ENCODE peak calls at places on chromosome 12, in four cellular contexts. One of them, this sample, is unnamed.

GRCh38 chr12:69608114-69608513 is 2.6 kb downstream of the LRRC10 start:
- DNase-seq in nucleus accumbens: no peak
- DNase-seq in HFF-Myc: no peak
- DNase-seq in activated gamma-delta T cell treated with Interleukin-2 at 50 U/mL for 16 hours: no peak
- DNase-seq in this sample: no peak

GRCh38 chr12:64714551-64714968 is 44.6 kb downstream of the GNS start:
- DNase-seq in activated gamma-delta T cell treated with Interleukin-2 at 50 U/mL for 16 hours: no peak
- DNase-seq in nucleus accumbens: peak
- DNase-seq in HFF-Myc: no peak
- DNase-seq in this sample: no peak

GRCh38 chr12:98464155-98464554 is 51.2 kb upstream of the TMPO start:
- DNase-seq in HFF-Myc: no peak
- DNase-seq in activated gamma-delta T cell treated with Interleukin-2 at 50 U/mL for 16 hours: no peak
- DNase-seq in nucleus accumbens: no peak
- DNase-seq in this sample: no peak

GRCh38 chr12:59596232-59597143 is 659 bp downstream of the SLC16A7 start:
- DNase-seq in activated gamma-delta T cell treated with Interleukin-2 at 50 U/mL for 16 hours: peak
- DNase-seq in HFF-Myc: peak
- DNase-seq in nucleus accumbens: peak
- DNase-seq in this sample: peak

GRCh38 chr12:16350682-16351081 is 3.2 kb downstream of the MGST1 start:
- DNase-seq in nucleus accumbens: no peak
- DNase-seq in activated gamma-delta T cell treated with Interleukin-2 at 50 U/mL for 16 hours: no peak
- DNase-seq in HFF-Myc: peak
- DNase-seq in this sample: no peak

GRCh38 chr12:104360157-104360556 is 56.6 kb downstream of the EID3 start:
- DNase-seq in activated gamma-delta T cell treated with Interleukin-2 at 50 U/mL for 16 hours: no peak
- DNase-seq in nucleus accumbens: no peak
- DNase-seq in HFF-Myc: no peak
- DNase-seq in this sample: no peak

GRCh38 chr12:75862692-75863471 is 168.7 kb downstream of the PHLDA1 start:
- DNase-seq in nucleus accumbens: no peak
- DNase-seq in activated gamma-delta T cell treated with Interleukin-2 at 50 U/mL for 16 hours: no peak
- DNase-seq in HFF-Myc: no peak
- DNase-seq in this sample: no peak

GRCh38 chr12:117662620-117663395 is 301.4 kb upstream of the NOS1 start:
- DNase-seq in activated gamma-delta T cell treated with Interleukin-2 at 50 U/mL for 16 hours: no peak
- DNase-seq in nucleus accumbens: no peak
- DNase-seq in HFF-Myc: no peak
- DNase-seq in this sample: no peak

GRCh38 chr12:75389061-75389460 is 1.8 kb upstream of the GLIPR1L2 start:
- DNase-seq in nucleus accumbens: no peak
- DNase-seq in activated gamma-delta T cell treated with Interleukin-2 at 50 U/mL for 16 hours: no peak
- DNase-seq in HFF-Myc: peak
- DNase-seq in this sample: no peak

GRCh38 chr12:128976120-128976519 is 122.8 kb downstream of the GLT1D1 start:
- DNase-seq in HFF-Myc: no peak
- DNase-seq in nucleus accumbens: peak
- DNase-seq in activated gamma-delta T cell treated with Interleukin-2 at 50 U/mL for 16 hours: no peak
- DNase-seq in this sample: no peak

GRCh38 chr12:59934486-59934885 is 338.7 kb downstream of the SLC16A7 start:
- DNase-seq in activated gamma-delta T cell treated with Interleukin-2 at 50 U/mL for 16 hours: no peak
- DNase-seq in nucleus accumbens: no peak
- DNase-seq in HFF-Myc: no peak
- DNase-seq in this sample: no peak

GRCh38 chr12:11681211-11681610 is 31.7 kb downstream of the ETV6 start:
- DNase-seq in HFF-Myc: no peak
- DNase-seq in activated gamma-delta T cell treated with Interleukin-2 at 50 U/mL for 16 hours: no peak
- DNase-seq in nucleus accumbens: no peak
- DNase-seq in this sample: no peak

GRCh38 chr12:19873146-19873545 is 433.9 kb downstream of the AEBP2 start:
- DNase-seq in HFF-Myc: no peak
- DNase-seq in nucleus accumbens: no peak
- DNase-seq in activated gamma-delta T cell treated with Interleukin-2 at 50 U/mL for 16 hours: no peak
- DNase-seq in this sample: no peak

GRCh38 chr12:117844114-117844513 is 124.7 kb downstream of the KSR2 start:
- DNase-seq in nucleus accumbens: no peak
- DNase-seq in HFF-Myc: no peak
- DNase-seq in activated gamma-delta T cell treated with Interleukin-2 at 50 U/mL for 16 hours: no peak
- DNase-seq in this sample: no peak

GRCh38 chr12:51922762-51923505 is 15.6 kb downstream of the ACVRL1 start:
- DNase-seq in HFF-Myc: no peak
- DNase-seq in nucleus accumbens: no peak
- DNase-seq in activated gamma-delta T cell treated with Interleukin-2 at 50 U/mL for 16 hours: no peak
- DNase-seq in this sample: peak

GRCh38 chr12:67327466-67327865 is 58.3 kb downstream of the CAND1 start:
- DNase-seq in nucleus accumbens: no peak
- DNase-seq in activated gamma-delta T cell treated with Interleukin-2 at 50 U/mL for 16 hours: no peak
- DNase-seq in HFF-Myc: no peak
- DNase-seq in this sample: no peak

GRCh38 chr12:109910969-109911348 is 10.9 kb downstream of the TCHP start:
- DNase-seq in HFF-Myc: no peak
- DNase-seq in nucleus accumbens: no peak
- DNase-seq in activated gamma-delta T cell treated with Interleukin-2 at 50 U/mL for 16 hours: no peak
- DNase-seq in this sample: no peak

GRCh38 chr12:91986084-91986483 is 159.6 kb downstream of the BTG1 start:
- DNase-seq in nucleus accumbens: no peak
- DNase-seq in activated gamma-delta T cell treated with Interleukin-2 at 50 U/mL for 16 hours: no peak
- DNase-seq in HFF-Myc: no peak
- DNase-seq in this sample: no peak

GRCh38 chr12:68349921-68350606 is 17.9 kb upstream of the MDM1 start:
- DNase-seq in HFF-Myc: no peak
- DNase-seq in activated gamma-delta T cell treated with Interleukin-2 at 50 U/mL for 16 hours: no peak
- DNase-seq in nucleus accumbens: no peak
- DNase-seq in this sample: no peak

GRCh38 chr12:64116969-64117368 is 105.1 kb downstream of the KICS2 start:
- DNase-seq in nucleus accumbens: no peak
- DNase-seq in activated gamma-delta T cell treated with Interleukin-2 at 50 U/mL for 16 hours: no peak
- DNase-seq in HFF-Myc: no peak
- DNase-seq in this sample: no peak

GRCh38 chr12:21026302-21026701 is 104.7 kb upstream of the SLCO1B1 start:
- DNase-seq in nucleus accumbens: no peak
- DNase-seq in HFF-Myc: no peak
- DNase-seq in activated gamma-delta T cell treated with Interleukin-2 at 50 U/mL for 16 hours: no peak
- DNase-seq in this sample: no peak

GRCh38 chr12:109645708-109646107 is 67.9 kb upstream of the FAM222A start:
- DNase-seq in HFF-Myc: no peak
- DNase-seq in activated gamma-delta T cell treated with Interleukin-2 at 50 U/mL for 16 hours: no peak
- DNase-seq in nucleus accumbens: no peak
- DNase-seq in this sample: no peak

GRCh38 chr12:116135209-116135930 is 142.1 kb downstream of the MED13L start:
- DNase-seq in activated gamma-delta T cell treated with Interleukin-2 at 50 U/mL for 16 hours: no peak
- DNase-seq in nucleus accumbens: no peak
- DNase-seq in HFF-Myc: no peak
- DNase-seq in this sample: no peak